ENCODE peak calls at places on chromosomes 12 and 14, in four cellular contexts. One of them, this sample, is unnamed. For H3K4me1, the result is how much of the 10 kb centered on the place peaks cover.

GRCh38 chr12:127774828-127775227 is 492.1 kb upstream of the TMEM132C start:
- DNase-seq in sigmoid colon: no peak
- DNase-seq in stomach: no peak
- DNase-seq in A549: no peak
- DNase-seq in this sample: no peak

GRCh38 chr14:33693237-33693636 is 257.6 kb downstream of the EGLN3 start:
- DNase-seq in sigmoid colon: no peak
- DNase-seq in stomach: no peak
- DNase-seq in A549: no peak
- DNase-seq in this sample: no peak

GRCh38 chr12:47141459-47141858 is 61.7 kb upstream of the AMIGO2 start:
- DNase-seq in sigmoid colon: no peak
- DNase-seq in stomach: no peak
- DNase-seq in A549: no peak
- DNase-seq in this sample: no peak

GRCh38 chr14:64725360-64725815 is 21.2 kb downstream of the PLEKHG3 start:
- DNase-seq in sigmoid colon: peak
- DNase-seq in stomach: no peak
- DNase-seq in A549: no peak
- DNase-seq in this sample: no peak

GRCh38 chr14:74879427-74880180 is 2.1 kb upstream of the DLST start:
- DNase-seq in sigmoid colon: no peak
- DNase-seq in stomach: no peak
- DNase-seq in A549: no peak
- DNase-seq in this sample: no peak

GRCh38 chr12:127401005-127401404 is 866.0 kb upstream of the TMEM132C start:
- DNase-seq in sigmoid colon: no peak
- DNase-seq in stomach: no peak
- DNase-seq in A549: no peak
- DNase-seq in this sample: no peak

GRCh38 chr12:130162267-130162666 is at the start of gene FZD10:
- DNase-seq in sigmoid colon: no peak
- DNase-seq in stomach: no peak
- DNase-seq in A549: no peak
- DNase-seq in this sample: no peak

GRCh38 chr14:76203086-76204001 is 51.6 kb downstream of the GPATCH2L start:
- DNase-seq in sigmoid colon: peak
- DNase-seq in stomach: no peak
- DNase-seq in A549: peak
- DNase-seq in this sample: no peak

GRCh38 chr14:55272415-55272786 is 1.2 kb downstream of the FBXO34 start:
- DNase-seq in sigmoid colon: no peak
- DNase-seq in stomach: no peak
- DNase-seq in A549: no peak
- DNase-seq in this sample: no peak

GRCh38 chr12:104494816-104495158 is 38.0 kb downstream of the CHST11 start:
- DNase-seq in sigmoid colon: no peak
- DNase-seq in stomach: no peak
- DNase-seq in A549: no peak
- DNase-seq in this sample: no peak

GRCh38 chr14:58535084-58535483 is 102.7 kb upstream of the DACT1 start:
- DNase-seq in sigmoid colon: no peak
- DNase-seq in stomach: no peak
- DNase-seq in A549: no peak
- DNase-seq in this sample: no peak

DNA sequence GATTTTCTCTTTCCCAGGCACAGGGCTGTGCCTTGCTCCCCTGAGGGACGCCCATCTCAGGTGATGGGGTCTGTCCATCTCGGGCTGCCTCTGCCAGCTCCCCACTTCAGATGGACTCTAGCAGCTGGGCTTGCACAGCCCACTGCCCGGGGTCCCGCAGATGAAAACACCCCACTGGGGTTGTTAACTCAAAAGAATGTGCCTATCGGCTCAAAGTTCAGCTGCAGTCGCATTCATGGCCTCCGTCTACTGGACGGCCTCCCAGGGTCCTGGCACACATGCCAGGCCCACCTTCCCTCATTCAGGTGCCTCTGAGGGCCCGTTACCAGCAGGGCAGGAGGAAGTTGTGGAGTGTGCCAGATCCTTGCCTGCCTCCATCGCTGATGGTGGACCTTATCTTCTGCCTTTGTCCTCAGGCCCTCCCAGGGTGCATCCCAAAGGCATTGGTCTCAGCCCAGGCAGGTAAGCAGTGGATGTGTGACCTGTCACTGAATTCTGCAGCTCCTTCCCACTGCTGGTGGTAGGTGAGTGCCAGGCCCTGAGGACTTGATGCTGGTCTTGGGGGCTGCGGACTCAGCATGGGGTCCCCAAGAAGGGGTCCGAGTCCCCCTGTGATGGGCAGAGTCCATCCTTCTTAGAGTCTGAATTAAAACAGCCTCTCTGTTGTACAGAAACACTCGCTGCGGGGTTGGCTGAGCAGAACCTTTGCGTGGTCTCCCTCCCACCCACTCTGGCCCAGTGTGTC is 324.6 kb upstream of the DIO3 start:
- DNase-seq in sigmoid colon: peak
- DNase-seq in stomach: no peak
- DNase-seq in A549: no peak
- DNase-seq in this sample: no peak
- TF ChIP-seq POLR2A in sigmoid colon: no peak
- TF ChIP-seq POLR2A in stomach: no peak
- TF ChIP-seq POLR2A in A549: no peak
- TF ChIP-seq POLR2A in this sample: no peak

DNA sequence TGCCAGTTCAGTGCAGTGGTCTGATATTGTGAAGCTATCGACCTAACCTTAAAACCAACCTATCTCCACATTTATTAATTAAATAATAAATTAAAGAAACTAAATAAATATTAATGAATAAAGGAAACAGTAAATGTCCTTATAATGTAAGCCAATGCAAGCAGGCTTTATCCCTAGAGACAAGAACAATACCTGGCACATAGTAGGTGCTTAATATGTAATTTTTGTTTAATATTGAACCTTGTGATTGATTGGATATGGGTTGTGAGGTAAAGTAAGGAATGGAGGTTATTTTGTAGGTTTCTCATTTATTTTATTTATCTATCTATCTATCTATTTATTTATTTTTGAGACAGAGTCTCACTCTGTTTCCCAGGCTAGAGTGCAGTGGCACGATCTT is 7.8 kb upstream of the TUBA1B start:
- DNase-seq in sigmoid colon: no peak
- DNase-seq in stomach: no peak
- DNase-seq in A549: no peak
- DNase-seq in this sample: no peak
- H3K4me1 ChIP-seq in sigmoid colon: under half
- H3K4me1 ChIP-seq in stomach: under half
- H3K4me1 ChIP-seq in A549: under half
- H3K4me1 ChIP-seq in this sample: under half

DNA sequence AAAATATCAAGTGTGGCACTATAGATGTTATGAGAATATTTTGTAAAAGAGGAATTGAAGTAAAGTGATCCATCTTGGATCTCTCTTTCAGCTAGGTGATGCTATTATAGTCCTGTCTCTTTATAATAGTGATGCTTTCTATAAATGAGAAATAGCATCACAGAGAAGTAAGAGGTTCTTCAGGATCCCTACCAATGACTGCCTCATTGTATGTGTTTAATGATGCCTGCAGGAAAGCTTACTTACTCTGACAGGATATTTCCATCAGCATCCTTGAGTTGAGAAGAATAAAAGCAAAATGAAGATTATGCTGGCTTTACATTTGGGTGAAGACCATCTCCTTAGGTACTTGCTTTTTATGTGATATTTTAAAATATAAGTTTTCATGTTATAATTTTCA is 846.0 kb upstream of the LRFN5 start:
- DNase-seq in sigmoid colon: no peak
- DNase-seq in stomach: no peak
- DNase-seq in A549: no peak
- DNase-seq in this sample: no peak
- TF ChIP-seq EP300 in sigmoid colon: no peak
- TF ChIP-seq EP300 in stomach: no peak
- TF ChIP-seq EP300 in A549: no peak
- TF ChIP-seq EP300 in this sample: no peak

GRCh38 chr12:51907083-51907863 is at the start of gene ACVRL1:
- DNase-seq in sigmoid colon: peak
- DNase-seq in stomach: no peak
- DNase-seq in A549: no peak
- DNase-seq in this sample: peak
- TF ChIP-seq POLR2A in sigmoid colon: no peak
- TF ChIP-seq POLR2A in stomach: no peak
- TF ChIP-seq POLR2A in A549: no peak
- TF ChIP-seq POLR2A in this sample: no peak

GRCh38 chr12:93939641-93940040 is 208.7 kb upstream of the PLXNC1 start:
- DNase-seq in sigmoid colon: no peak
- DNase-seq in stomach: no peak
- DNase-seq in A549: no peak
- DNase-seq in this sample: no peak

GRCh38 chr12:93947486-93947885 is 200.9 kb upstream of the PLXNC1 start:
- DNase-seq in sigmoid colon: no peak
- DNase-seq in stomach: no peak
- DNase-seq in A549: no peak
- DNase-seq in this sample: no peak

GRCh38 chr12:93946542-93947150 is 201.7 kb upstream of the PLXNC1 start:
- DNase-seq in sigmoid colon: no peak
- DNase-seq in stomach: no peak
- DNase-seq in A549: no peak
- DNase-seq in this sample: no peak

GRCh38 chr12:93943766-93944165 is 204.6 kb upstream of the PLXNC1 start:
- DNase-seq in sigmoid colon: no peak
- DNase-seq in stomach: no peak
- DNase-seq in A549: peak
- DNase-seq in this sample: peak

DNA sequence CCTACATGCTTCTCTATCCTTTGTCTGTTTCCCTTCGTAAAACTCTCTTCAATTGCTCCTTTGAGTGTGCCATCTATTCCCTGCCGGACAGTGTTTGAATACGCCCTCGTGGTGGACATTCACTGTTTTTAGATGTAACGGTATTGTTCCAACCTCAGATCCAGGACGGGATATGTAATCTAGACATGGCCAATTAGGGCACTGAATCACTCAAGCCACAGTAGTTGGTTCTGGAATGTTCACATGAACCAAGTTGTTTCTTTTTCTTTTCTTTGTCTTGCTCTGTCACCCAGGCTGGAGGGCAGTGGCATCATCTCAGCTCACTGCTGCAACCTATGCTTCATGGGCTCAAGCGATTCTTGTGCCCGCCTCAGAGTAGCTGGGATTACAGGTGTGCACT is 204.2 kb upstream of the PLXNC1 start:
- DNase-seq in sigmoid colon: no peak
- DNase-seq in stomach: no peak
- DNase-seq in A549: no peak
- DNase-seq in this sample: no peak
- H3K4me1 ChIP-seq in sigmoid colon: under half
- H3K4me1 ChIP-seq in stomach: under half
- H3K4me1 ChIP-seq in A549: under half
- H3K4me1 ChIP-seq in this sample: under half

GRCh38 chr12:65649126-65649525 is 175.2 kb upstream of the HMGA2 start:
- DNase-seq in sigmoid colon: no peak
- DNase-seq in stomach: no peak
- DNase-seq in A549: peak
- DNase-seq in this sample: no peak
- TF ChIP-seq EP300 in sigmoid colon: no peak
- TF ChIP-seq EP300 in stomach: no peak
- TF ChIP-seq EP300 in A549: peak
- TF ChIP-seq EP300 in this sample: no peak

DNA sequence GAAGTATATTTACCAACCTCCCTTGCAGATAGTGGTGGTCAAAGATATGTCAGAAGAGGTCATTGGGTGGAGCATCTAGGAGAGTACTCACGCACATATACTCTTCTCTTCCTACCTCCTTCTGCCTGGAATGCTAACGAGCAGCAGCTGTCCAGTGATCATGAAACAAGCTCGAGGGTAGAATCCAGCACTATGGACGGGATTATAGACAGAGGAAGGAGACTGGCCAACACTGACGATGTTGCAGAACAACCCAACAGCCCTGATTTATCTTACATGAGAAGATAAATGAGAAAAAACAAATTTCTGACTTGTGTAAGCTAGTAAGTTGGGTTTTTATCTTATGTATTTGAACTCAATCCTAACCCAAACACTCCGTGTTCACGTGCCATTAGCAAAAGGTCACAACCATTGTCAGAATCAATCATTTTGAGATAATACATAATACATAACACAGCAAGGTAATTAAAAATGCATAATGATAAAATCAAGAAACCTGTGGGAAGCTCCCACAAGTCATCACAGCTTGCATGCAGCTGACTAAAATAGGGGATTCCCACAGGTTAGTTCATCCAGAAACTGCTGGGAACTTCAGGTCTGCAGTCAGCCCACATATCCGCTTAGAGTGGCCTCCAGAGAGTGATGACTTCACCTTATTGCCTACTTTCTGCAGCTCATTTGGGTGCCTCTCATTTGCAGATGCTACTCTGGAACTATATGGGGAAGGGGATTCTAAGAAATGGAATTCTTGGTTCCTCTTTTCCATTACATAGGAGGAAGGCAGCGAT is 36.3 kb upstream of the STK38L start:
- DNase-seq in sigmoid colon: no peak
- DNase-seq in stomach: no peak
- DNase-seq in A549: no peak
- DNase-seq in this sample: no peak
- TF ChIP-seq POLR2A in sigmoid colon: no peak
- TF ChIP-seq POLR2A in stomach: no peak
- TF ChIP-seq POLR2A in A549: no peak
- TF ChIP-seq POLR2A in this sample: no peak

GRCh38 chr12:70608184-70608583 is 29.0 kb downstream of the PTPRB start:
- DNase-seq in sigmoid colon: no peak
- DNase-seq in stomach: no peak
- DNase-seq in A549: no peak
- DNase-seq in this sample: no peak

GRCh38 chr12:70609739-70610491 is 27.3 kb downstream of the PTPRB start:
- DNase-seq in sigmoid colon: peak
- DNase-seq in stomach: peak
- DNase-seq in A549: peak
- DNase-seq in this sample: peak

GRCh38 chr12:70606001-70606400 is 31.2 kb downstream of the PTPRB start:
- DNase-seq in sigmoid colon: no peak
- DNase-seq in stomach: no peak
- DNase-seq in A549: no peak
- DNase-seq in this sample: no peak

GRCh38 chr12:70607107-70607506 is 30.1 kb downstream of the PTPRB start:
- DNase-seq in sigmoid colon: no peak
- DNase-seq in stomach: no peak
- DNase-seq in A549: no peak
- DNase-seq in this sample: no peak

DNA sequence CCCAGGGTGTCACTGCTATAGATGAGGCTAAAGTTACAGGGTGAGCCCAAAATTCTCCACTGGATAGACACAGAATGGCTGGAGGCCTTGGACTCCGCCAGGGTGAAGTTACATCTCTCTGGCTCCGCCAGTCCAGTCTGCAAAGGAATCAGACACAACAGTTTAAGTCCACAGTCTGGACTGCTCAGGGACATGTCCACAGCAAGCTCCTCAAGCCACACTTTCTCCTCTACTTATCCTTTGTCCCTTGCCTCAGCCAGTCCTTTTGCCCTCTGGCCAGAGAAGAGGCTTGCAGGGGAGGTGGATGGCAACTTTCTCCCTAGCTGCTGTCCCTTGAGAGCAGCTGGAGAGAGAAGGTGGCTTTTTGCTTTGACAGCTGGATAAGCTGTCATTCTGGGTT is 28.0 kb downstream of the PTPRB start:
- DNase-seq in sigmoid colon: no peak
- DNase-seq in stomach: no peak
- DNase-seq in A549: no peak
- DNase-seq in this sample: no peak
- H3K4me1 ChIP-seq in sigmoid colon: under half
- H3K4me1 ChIP-seq in stomach: under half
- H3K4me1 ChIP-seq in A549: under half
- H3K4me1 ChIP-seq in this sample: under half

GRCh38 chr14:48693793-48694192 is 892.4 kb downstream of the RPS29 start:
- DNase-seq in sigmoid colon: no peak
- DNase-seq in stomach: no peak
- DNase-seq in A549: no peak
- DNase-seq in this sample: no peak
- TF ChIP-seq EP300 in sigmoid colon: no peak
- TF ChIP-seq EP300 in stomach: no peak
- TF ChIP-seq EP300 in A549: no peak
- TF ChIP-seq EP300 in this sample: no peak